ENCODE peak calls at places on chromosomes 5 and 9, in seven cellular contexts. One of them, this sample, is unnamed.

GRCh38 chr9:127833555-127833954 is 20.9 kb downstream of the ENG start:
- DNase-seq in AG09319: no peak
- DNase-seq in tibial nerve: peak; percentile 62
- DNase-seq in activated T-cell treated with anti-CD3 and anti-CD28 coated beads for 4 hours: no peak
- DNase-seq in activated gamma-delta T cell treated with Interleukin-2 at 50 U/mL for 16 hours: no peak
- DNase-seq in upper lobe of right lung: no peak
- DNase-seq in NCI-H2171 treated with DMSO at 0.1 percent for 48 hours: no peak
- DNase-seq in this sample: no peak

GRCh38 chr9:98066235-98066634 is 9.7 kb downstream of the NANS start:
- DNase-seq in AG09319: no peak
- DNase-seq in tibial nerve: no peak
- DNase-seq in activated T-cell treated with anti-CD3 and anti-CD28 coated beads for 4 hours: no peak
- DNase-seq in activated gamma-delta T cell treated with Interleukin-2 at 50 U/mL for 16 hours: no peak
- DNase-seq in upper lobe of right lung: no peak
- DNase-seq in NCI-H2171 treated with DMSO at 0.1 percent for 48 hours: no peak
- DNase-seq in this sample: no peak

GRCh38 chr5:137994556-137994955 is 38.3 kb downstream of the FAM13B start:
- DNase-seq in AG09319: no peak
- DNase-seq in tibial nerve: no peak
- DNase-seq in activated T-cell treated with anti-CD3 and anti-CD28 coated beads for 4 hours: no peak
- DNase-seq in activated gamma-delta T cell treated with Interleukin-2 at 50 U/mL for 16 hours: no peak
- DNase-seq in upper lobe of right lung: no peak
- DNase-seq in NCI-H2171 treated with DMSO at 0.1 percent for 48 hours: peak; percentile 0
- DNase-seq in this sample: no peak

GRCh38 chr5:173454764-173455598 is 126.8 kb upstream of the STC2 start:
- DNase-seq in AG09319: peak; percentile 89
- DNase-seq in tibial nerve: no peak
- DNase-seq in activated T-cell treated with anti-CD3 and anti-CD28 coated beads for 4 hours: no peak
- DNase-seq in activated gamma-delta T cell treated with Interleukin-2 at 50 U/mL for 16 hours: no peak
- DNase-seq in upper lobe of right lung: no peak
- DNase-seq in NCI-H2171 treated with DMSO at 0.1 percent for 48 hours: no peak
- DNase-seq in this sample: no peak

GRCh38 chr9:121299125-121299466 is 31.1 kb downstream of the GSN start:
- DNase-seq in AG09319: no peak
- DNase-seq in tibial nerve: no peak
- DNase-seq in activated T-cell treated with anti-CD3 and anti-CD28 coated beads for 4 hours: no peak
- DNase-seq in activated gamma-delta T cell treated with Interleukin-2 at 50 U/mL for 16 hours: no peak
- DNase-seq in upper lobe of right lung: no peak
- DNase-seq in NCI-H2171 treated with DMSO at 0.1 percent for 48 hours: peak; percentile 58
- DNase-seq in this sample: peak; percentile 71

GRCh38 chr9:136700959-136701664 is 11.3 kb upstream of the DIPK1B start:
- DNase-seq in AG09319: no peak
- DNase-seq in tibial nerve: no peak
- DNase-seq in activated T-cell treated with anti-CD3 and anti-CD28 coated beads for 4 hours: peak; percentile 31
- DNase-seq in activated gamma-delta T cell treated with Interleukin-2 at 50 U/mL for 16 hours: peak; percentile 35
- DNase-seq in upper lobe of right lung: peak; percentile 64
- DNase-seq in NCI-H2171 treated with DMSO at 0.1 percent for 48 hours: no peak
- DNase-seq in this sample: no peak

GRCh38 chr5:36492998-36493655 is 113.3 kb upstream of the SLC1A3 start:
- DNase-seq in AG09319: no peak
- DNase-seq in tibial nerve: no peak
- DNase-seq in activated T-cell treated with anti-CD3 and anti-CD28 coated beads for 4 hours: no peak
- DNase-seq in activated gamma-delta T cell treated with Interleukin-2 at 50 U/mL for 16 hours: no peak
- DNase-seq in upper lobe of right lung: no peak
- DNase-seq in NCI-H2171 treated with DMSO at 0.1 percent for 48 hours: no peak
- DNase-seq in this sample: no peak

GRCh38 chr5:128613111-128613510 is 75.1 kb upstream of the FBN2 start:
- DNase-seq in AG09319: no peak
- DNase-seq in tibial nerve: no peak
- DNase-seq in activated T-cell treated with anti-CD3 and anti-CD28 coated beads for 4 hours: no peak
- DNase-seq in activated gamma-delta T cell treated with Interleukin-2 at 50 U/mL for 16 hours: no peak
- DNase-seq in upper lobe of right lung: no peak
- DNase-seq in NCI-H2171 treated with DMSO at 0.1 percent for 48 hours: no peak
- DNase-seq in this sample: no peak

GRCh38 chr5:77607324-77607723 is 31.2 kb downstream of the OTP start:
- DNase-seq in AG09319: no peak
- DNase-seq in tibial nerve: no peak
- DNase-seq in activated T-cell treated with anti-CD3 and anti-CD28 coated beads for 4 hours: no peak
- DNase-seq in activated gamma-delta T cell treated with Interleukin-2 at 50 U/mL for 16 hours: no peak
- DNase-seq in upper lobe of right lung: no peak
- DNase-seq in NCI-H2171 treated with DMSO at 0.1 percent for 48 hours: no peak
- DNase-seq in this sample: no peak

GRCh38 chr9:14498824-14499223 is 184.9 kb upstream of the NFIB start:
- DNase-seq in AG09319: no peak
- DNase-seq in tibial nerve: no peak
- DNase-seq in activated T-cell treated with anti-CD3 and anti-CD28 coated beads for 4 hours: no peak
- DNase-seq in activated gamma-delta T cell treated with Interleukin-2 at 50 U/mL for 16 hours: no peak
- DNase-seq in upper lobe of right lung: no peak
- DNase-seq in NCI-H2171 treated with DMSO at 0.1 percent for 48 hours: no peak
- DNase-seq in this sample: no peak

GRCh38 chr9:127131871-127132270 is 9.4 kb upstream of the ANGPTL2 start:
- DNase-seq in AG09319: no peak
- DNase-seq in tibial nerve: no peak
- DNase-seq in activated T-cell treated with anti-CD3 and anti-CD28 coated beads for 4 hours: no peak
- DNase-seq in activated gamma-delta T cell treated with Interleukin-2 at 50 U/mL for 16 hours: no peak
- DNase-seq in upper lobe of right lung: no peak
- DNase-seq in NCI-H2171 treated with DMSO at 0.1 percent for 48 hours: no peak
- DNase-seq in this sample: peak; percentile 41

GRCh38 chr9:110078626-110079025 is 129.3 kb downstream of the C9orf152 start:
- DNase-seq in AG09319: no peak
- DNase-seq in tibial nerve: no peak
- DNase-seq in activated T-cell treated with anti-CD3 and anti-CD28 coated beads for 4 hours: no peak
- DNase-seq in activated gamma-delta T cell treated with Interleukin-2 at 50 U/mL for 16 hours: no peak
- DNase-seq in upper lobe of right lung: no peak
- DNase-seq in NCI-H2171 treated with DMSO at 0.1 percent for 48 hours: no peak
- DNase-seq in this sample: no peak

GRCh38 chr9:32526042-32526706 is at the start of gene RIGI:
- DNase-seq in AG09319: peak; percentile 76
- DNase-seq in tibial nerve: peak; percentile 89
- DNase-seq in activated T-cell treated with anti-CD3 and anti-CD28 coated beads for 4 hours: peak; percentile 71
- DNase-seq in activated gamma-delta T cell treated with Interleukin-2 at 50 U/mL for 16 hours: peak; percentile 71
- DNase-seq in upper lobe of right lung: peak; percentile 96
- DNase-seq in NCI-H2171 treated with DMSO at 0.1 percent for 48 hours: peak; percentile 68
- DNase-seq in this sample: peak; percentile 97

GRCh38 chr9:98367923-98368322 is 112.5 kb upstream of the TBC1D2 start:
- DNase-seq in AG09319: no peak
- DNase-seq in tibial nerve: no peak
- DNase-seq in activated T-cell treated with anti-CD3 and anti-CD28 coated beads for 4 hours: no peak
- DNase-seq in activated gamma-delta T cell treated with Interleukin-2 at 50 U/mL for 16 hours: no peak
- DNase-seq in upper lobe of right lung: no peak
- DNase-seq in NCI-H2171 treated with DMSO at 0.1 percent for 48 hours: no peak
- DNase-seq in this sample: no peak

GRCh38 chr5:176784218-176785165 is 25.9 kb upstream of the UNC5A start:
- DNase-seq in AG09319: no peak
- DNase-seq in tibial nerve: no peak
- DNase-seq in activated T-cell treated with anti-CD3 and anti-CD28 coated beads for 4 hours: no peak
- DNase-seq in activated gamma-delta T cell treated with Interleukin-2 at 50 U/mL for 16 hours: no peak
- DNase-seq in upper lobe of right lung: peak; percentile 57
- DNase-seq in NCI-H2171 treated with DMSO at 0.1 percent for 48 hours: peak; percentile 76
- DNase-seq in this sample: peak; percentile 36

GRCh38 chr5:64516216-64516615 is 10.4 kb downstream of the RGS7BP start:
- DNase-seq in AG09319: no peak
- DNase-seq in tibial nerve: no peak
- DNase-seq in activated T-cell treated with anti-CD3 and anti-CD28 coated beads for 4 hours: no peak
- DNase-seq in activated gamma-delta T cell treated with Interleukin-2 at 50 U/mL for 16 hours: no peak
- DNase-seq in upper lobe of right lung: no peak
- DNase-seq in NCI-H2171 treated with DMSO at 0.1 percent for 48 hours: no peak
- DNase-seq in this sample: no peak

GRCh38 chr5:58151414-58151813 is 308.5 kb downstream of the PLK2 start:
- DNase-seq in AG09319: no peak
- DNase-seq in tibial nerve: no peak
- DNase-seq in activated T-cell treated with anti-CD3 and anti-CD28 coated beads for 4 hours: no peak
- DNase-seq in activated gamma-delta T cell treated with Interleukin-2 at 50 U/mL for 16 hours: no peak
- DNase-seq in upper lobe of right lung: no peak
- DNase-seq in NCI-H2171 treated with DMSO at 0.1 percent for 48 hours: no peak
- DNase-seq in this sample: no peak

GRCh38 chr5:150339165-150339564 is 18.3 kb upstream of the TCOF1 start:
- DNase-seq in AG09319: no peak
- DNase-seq in tibial nerve: no peak
- DNase-seq in activated T-cell treated with anti-CD3 and anti-CD28 coated beads for 4 hours: no peak
- DNase-seq in activated gamma-delta T cell treated with Interleukin-2 at 50 U/mL for 16 hours: no peak
- DNase-seq in upper lobe of right lung: no peak
- DNase-seq in NCI-H2171 treated with DMSO at 0.1 percent for 48 hours: no peak
- DNase-seq in this sample: no peak

GRCh38 chr9:7906783-7907182 is 107.2 kb upstream of the DMAC1 start:
- DNase-seq in AG09319: no peak
- DNase-seq in tibial nerve: no peak
- DNase-seq in activated T-cell treated with anti-CD3 and anti-CD28 coated beads for 4 hours: no peak
- DNase-seq in activated gamma-delta T cell treated with Interleukin-2 at 50 U/mL for 16 hours: no peak
- DNase-seq in upper lobe of right lung: no peak
- DNase-seq in NCI-H2171 treated with DMSO at 0.1 percent for 48 hours: no peak
- DNase-seq in this sample: no peak

GRCh38 chr5:105581988-105582690 is 2019.5 kb upstream of the NUDT12 start:
- DNase-seq in AG09319: no peak
- DNase-seq in tibial nerve: no peak
- DNase-seq in activated T-cell treated with anti-CD3 and anti-CD28 coated beads for 4 hours: no peak
- DNase-seq in activated gamma-delta T cell treated with Interleukin-2 at 50 U/mL for 16 hours: no peak
- DNase-seq in upper lobe of right lung: no peak
- DNase-seq in NCI-H2171 treated with DMSO at 0.1 percent for 48 hours: peak; percentile 55
- DNase-seq in this sample: no peak

GRCh38 chr9:93143830-93144530 is 9.9 kb upstream of the NINJ1 start:
- DNase-seq in AG09319: no peak
- DNase-seq in tibial nerve: no peak
- DNase-seq in activated T-cell treated with anti-CD3 and anti-CD28 coated beads for 4 hours: peak; percentile 32
- DNase-seq in activated gamma-delta T cell treated with Interleukin-2 at 50 U/mL for 16 hours: peak; percentile 67
- DNase-seq in upper lobe of right lung: no peak
- DNase-seq in NCI-H2171 treated with DMSO at 0.1 percent for 48 hours: peak; percentile 16
- DNase-seq in this sample: no peak

GRCh38 chr9:96232164-96232538 is 69.8 kb downstream of the HSD17B3 start:
- DNase-seq in AG09319: no peak
- DNase-seq in tibial nerve: no peak
- DNase-seq in activated T-cell treated with anti-CD3 and anti-CD28 coated beads for 4 hours: no peak
- DNase-seq in activated gamma-delta T cell treated with Interleukin-2 at 50 U/mL for 16 hours: no peak
- DNase-seq in upper lobe of right lung: no peak
- DNase-seq in NCI-H2171 treated with DMSO at 0.1 percent for 48 hours: no peak
- DNase-seq in this sample: no peak

This sample was measured in sciatic nerve.